ENCODE peak calls at places on chromosomes 6 and 20, in nine cellular contexts. P is cardiac fibroblast; A is ascending aorta; O is prostate gland; H is right lobe of liver; J is CD8-positive, alpha-beta T cell; K is tibial nerve; V is IMR-90; R is mammary epithelial cell. N is an unnamed sample.

GRCh38 chr6:135257641-135258405 is 76.7 kb downstream of the MYB start:
- DNase-seq in R (no peak), O (no peak), K (no peak), A (no peak), H (no peak), P (peak), V (no peak), J (no peak), N (no peak)

GRCh38 chr6:168962886-168963285 is 290.8 kb downstream of the THBS2 start:
- DNase-seq in O (no peak), P (peak), A (no peak), K (no peak), R (no peak), H (no peak), J (no peak), V (no peak), N (peak)

GRCh38 chr6:25329156-25329555 is 50.0 kb downstream of the CARMIL1 start:
- DNase-seq in R (no peak), H (no peak), K (no peak), O (no peak), J (no peak), P (no peak), V (no peak), A (no peak), N (no peak)

GRCh38 chr6:113856571-113857564 is at the start of gene MARCKS:
- DNase-seq in V (peak), J (no peak), K (peak), O (peak), P (peak), R (peak), H (peak), A (peak), N (peak)

GRCh38 chr20:37223053-37223452 is 38.6 kb downstream of the GHRH start:
- DNase-seq in K (peak), R (peak), P (peak), A (no peak), J (no peak), V (peak), O (no peak), H (no peak), N (peak)

GRCh38 chr6:57432919-57433684 is 115.7 kb downstream of the PRIM2 start:
- DNase-seq in H (no peak), A (no peak), V (no peak), K (no peak), R (no peak), O (no peak), P (peak), J (no peak), N (no peak)

GRCh38 chr20:10040070-10040970 is 5.5 kb downstream of the ANKEF1 start:
- DNase-seq in H (no peak), A (no peak), R (peak), K (no peak), P (peak), J (no peak), V (peak), O (no peak), N (peak)

GRCh38 chr6:9484091-9484490 is 930.8 kb downstream of the TFAP2A start:
- DNase-seq in P (peak), V (no peak), K (no peak), R (no peak), H (no peak), A (no peak), J (no peak), O (no peak), N (peak)

GRCh38 chr6:52390361-52390727 is 28.4 kb downstream of the PAQR8 start:
- DNase-seq in P (peak), K (no peak), R (peak), H (no peak), V (peak), O (peak), A (no peak), J (peak), N (peak)

GRCh38 chr6:149169761-149170359 is 147.7 kb upstream of the TAB2 start:
- DNase-seq in J (no peak), V (no peak), H (no peak), R (no peak), O (no peak), A (no peak), K (no peak), P (peak), N (peak)

GRCh38 chr20:18916886-18917785 is 103.6 kb downstream of the SCP2D1 start:
- DNase-seq in J (no peak), P (no peak), O (no peak), K (no peak), H (no peak), V (no peak), R (no peak), A (no peak), N (no peak)

GRCh38 chr6:56693988-56694387 is 51.3 kb upstream of the DST start:
- DNase-seq in R (no peak), K (no peak), H (no peak), A (no peak), O (no peak), J (no peak), V (no peak), P (no peak), N (peak)

GRCh38 chr6:73943401-73943800 is 247.4 kb downstream of the CD109 start:
- DNase-seq in H (no peak), O (no peak), A (no peak), R (no peak), V (no peak), P (no peak), K (no peak), J (no peak), N (no peak)

GRCh38 chr20:44748005-44748370 is 2.3 kb downstream of the KCNK15 start:
- DNase-seq in P (peak), J (no peak), R (no peak), H (no peak), A (no peak), V (no peak), K (peak), O (no peak), N (peak)

GRCh38 chr6:38436726-38437465 is 202.8 kb downstream of the BTBD9 start:
- DNase-seq in V (peak), K (no peak), A (no peak), P (peak), H (no peak), R (peak), J (no peak), O (no peak), N (peak)

GRCh38 chr20:16209826-16210365 is 363.4 kb downstream of the KIF16B start:
- DNase-seq in J (no peak), O (no peak), R (no peak), V (no peak), A (no peak), K (no peak), P (no peak), H (no peak), N (no peak)

GRCh38 chr6:14292119-14292518 is 174.5 kb downstream of the CD83 start:
- DNase-seq in J (no peak), K (no peak), H (no peak), A (no peak), V (no peak), P (no peak), O (no peak), R (peak), N (no peak)

GRCh38 chr20:62186887-62187866 is 4.3 kb downstream of the MTG2 start:
- DNase-seq in H (no peak), O (no peak), A (no peak), P (peak), V (peak), R (no peak), J (no peak), K (no peak), N (peak)

GRCh38 chr20:58340151-58340550 is 30.6 kb downstream of the RAB22A start:
- DNase-seq in A (no peak), P (no peak), K (no peak), H (no peak), V (no peak), J (no peak), O (no peak), R (no peak), N (no peak)

GRCh38 chr20:52193133-52193532 is 1.6 kb upstream of the ZFP64 start:
- DNase-seq in O (no peak), R (no peak), J (no peak), A (no peak), P (no peak), H (no peak), V (no peak), K (no peak), N (no peak)

GRCh38 chr6:161908872-161909271 is 635.0 kb upstream of the AGPAT4 start:
- DNase-seq in O (no peak), J (no peak), P (no peak), A (no peak), V (no peak), H (no peak), K (no peak), R (no peak), N (no peak)

GRCh38 chr6:30684386-30685156 is 1.9 kb downstream of the PPP1R18 start:
- DNase-seq in H (peak), O (no peak), V (peak), R (peak), J (peak), P (peak), A (no peak), K (peak), N (no peak)

GRCh38 chr20:56762829-56763228 is 133.7 kb downstream of the TFAP2C start:
- DNase-seq in P (no peak), V (no peak), A (no peak), H (no peak), R (peak), O (no peak), J (no peak), K (no peak), N (no peak)

GRCh38 chr20:49956689-49957443 is 20.7 kb downstream of the RNF114 start:
- DNase-seq in R (no peak), K (no peak), H (no peak), P (no peak), A (no peak), V (no peak), O (no peak), J (no peak), N (no peak)

GRCh38 chr6:83792846-83793245 is 60.3 kb upstream of the RIPPLY2 start:
- DNase-seq in V (no peak), O (no peak), P (no peak), H (no peak), K (no peak), R (no peak), A (no peak), J (no peak), N (no peak)

GRCh38 chr6:193773-194310 is 98.4 kb upstream of the DUSP22 start:
- DNase-seq in K (no peak), R (no peak), V (no peak), H (no peak), O (no peak), A (no peak), P (no peak), J (no peak), N (no peak)

GRCh38 chr6:29509239-29509638 is 21.5 kb upstream of the MAS1L start:
- DNase-seq in A (no peak), P (no peak), O (no peak), V (no peak), K (no peak), J (no peak), H (no peak), R (no peak), N (no peak)

GRCh38 chr6:83853178-83853967 is at the start of gene RIPPLY2:
- DNase-seq in J (no peak), H (no peak), O (peak), V (peak), P (peak), K (no peak), R (peak), A (no peak), N (peak)

GRCh38 chr6:135901776-135902524 is 50.4 kb downstream of the PDE7B start:
- DNase-seq in J (no peak), P (peak), V (peak), K (peak), A (no peak), H (peak), R (peak), O (no peak), N (peak)

GRCh38 chr6:82076855-82077254 is 170.7 kb downstream of the IBTK start:
- DNase-seq in H (no peak), A (no peak), K (no peak), V (no peak), J (no peak), R (no peak), O (no peak), P (peak), N (peak)

GRCh38 chr20:57928181-57928967 is 218.6 kb upstream of the PMEPA1 start:
- DNase-seq in R (peak), A (no peak), V (no peak), J (no peak), O (no peak), H (no peak), P (no peak), K (no peak), N (no peak)

GRCh38 chr6:72553531-72554202 is 68.2 kb upstream of the KCNQ5 start:
- DNase-seq in V (peak), R (peak), A (no peak), H (no peak), J (no peak), P (peak), O (no peak), K (no peak), N (peak)

GRCh38 chr6:153231048-153231635 is 100.1 kb upstream of the RGS17 start:
- DNase-seq in O (no peak), K (peak), P (peak), V (peak), J (no peak), A (no peak), R (peak), H (no peak), N (peak)

GRCh38 chr6:143581835-143582480 is 70.4 kb upstream of the FUCA2 start:
- DNase-seq in P (peak), V (peak), K (no peak), H (no peak), O (no peak), A (no peak), J (no peak), R (peak), N (peak)

DNA sequence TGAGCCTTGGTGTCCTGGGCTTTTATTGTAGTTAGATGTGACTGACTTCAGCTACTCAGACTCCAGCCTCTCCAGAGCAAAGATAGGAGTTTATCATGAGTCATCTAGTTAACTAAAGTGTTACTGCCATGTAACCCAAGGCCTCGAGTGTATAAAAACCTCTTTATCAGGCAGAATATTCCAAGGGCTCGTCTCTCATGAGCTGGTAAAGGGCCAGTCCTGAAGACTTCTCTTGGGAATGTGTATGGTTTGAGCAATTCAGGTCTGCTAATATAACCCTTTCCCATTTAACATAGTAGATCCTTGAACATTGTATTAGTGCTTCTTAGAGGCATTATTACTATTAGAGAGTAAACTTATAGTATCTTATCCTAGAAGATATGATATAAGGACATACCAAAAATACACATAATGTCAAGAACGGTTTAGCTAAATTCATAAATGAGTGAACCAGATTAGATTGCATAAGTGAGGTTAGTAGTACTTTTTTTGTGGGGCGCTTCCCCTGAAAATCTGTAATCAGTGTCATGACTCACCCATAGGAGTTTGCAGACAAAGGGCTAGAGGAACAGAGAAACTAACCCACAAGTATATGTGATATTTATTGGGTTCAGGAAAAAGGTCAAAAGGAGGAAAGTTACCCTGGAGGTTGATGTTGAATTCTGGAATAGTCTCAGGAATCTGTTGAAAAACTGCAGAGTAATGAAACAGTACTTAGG is 16.0 kb downstream of the DSE start:
- DNase-seq in A (no peak), V (peak), H (no peak), O (no peak), P (peak), K (no peak), R (peak), J (no peak), N (peak)
- H3K4me3 ChIP-seq in A (no peak), V (no peak), H (no peak), O (no peak), P (no peak), K (no peak), R (no peak), J (no peak), N (no peak)

GRCh38 chr20:35886537-35886936 is 67.8 kb downstream of the SCAND1 start:
- DNase-seq in O (no peak), J (no peak), P (no peak), H (no peak), V (no peak), A (no peak), R (no peak), K (no peak), N (no peak)

GRCh38 chr20:35883778-35884540 is 70.3 kb downstream of the SCAND1 start:
- DNase-seq in P (peak), A (peak), H (peak), V (peak), J (peak), R (peak), O (peak), K (peak), N (peak)

GRCh38 chr20:35885212-35885611 is 69.1 kb downstream of the SCAND1 start:
- DNase-seq in A (no peak), O (no peak), J (no peak), R (no peak), P (no peak), H (no peak), V (no peak), K (no peak), N (no peak)

GRCh38 chr20:35883341-35883777 is 70.9 kb downstream of the SCAND1 start:
- DNase-seq in R (no peak), H (no peak), P (peak), O (no peak), A (no peak), J (no peak), V (no peak), K (no peak), N (no peak)

DNA sequence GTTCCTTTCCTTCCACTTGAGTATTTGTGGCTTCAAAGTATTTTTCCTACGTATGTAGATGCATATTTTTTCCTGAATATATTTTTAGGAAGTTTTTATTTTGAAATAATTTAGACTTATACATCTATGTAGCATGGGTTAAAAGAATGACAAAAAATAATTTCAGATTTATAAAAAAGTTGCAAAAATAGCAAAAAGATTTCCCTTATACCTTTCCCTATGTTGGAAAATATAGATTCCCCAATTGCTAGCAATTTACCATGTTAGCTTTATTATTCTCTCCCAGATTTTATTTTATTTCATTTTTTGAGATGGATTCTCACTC is 69.8 kb downstream of the SCAND1 start:
- DNase-seq in J (no peak), V (no peak), R (no peak), P (no peak), O (no peak), K (no peak), H (no peak), A (no peak), N (no peak)
- TF ChIP-seq CTCF in J (no peak), V (no peak), R (no peak), P (no peak), O (peak), K (no peak), H (no peak), A (no peak), N (no peak)

DNA sequence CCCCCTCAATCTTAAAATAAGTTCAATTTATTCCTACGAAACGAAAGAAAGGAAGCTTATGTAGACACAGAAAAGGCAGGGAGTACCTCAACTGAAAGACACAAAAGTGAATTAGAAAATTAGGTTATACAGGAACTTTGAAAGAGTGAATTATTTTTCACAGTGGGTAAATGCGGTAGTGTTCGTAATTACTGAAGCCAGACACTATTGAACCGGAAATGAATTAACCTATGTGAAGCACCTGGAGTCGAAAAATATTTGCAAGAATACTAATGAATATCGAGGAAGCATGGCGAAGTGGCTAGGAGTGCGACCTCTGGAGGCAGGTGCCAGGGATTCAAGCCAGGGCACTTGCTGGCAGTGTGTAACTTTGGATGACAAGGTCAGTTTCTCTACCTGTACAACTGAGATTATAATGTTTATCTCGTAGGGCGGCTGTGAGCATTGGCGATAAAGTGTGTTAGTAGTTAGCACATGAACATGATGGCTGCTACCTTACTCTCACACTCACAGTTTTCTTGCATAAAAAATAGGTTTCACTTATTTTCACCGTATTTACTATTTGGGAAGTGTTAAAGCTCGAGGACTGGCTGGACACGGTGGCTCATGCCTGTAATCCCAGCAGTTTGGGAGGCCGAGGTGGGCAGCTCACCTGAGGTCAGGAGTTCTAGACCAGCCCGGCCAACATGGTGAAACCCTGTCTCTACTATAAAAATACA is 542 bp upstream of the SLC18B1 start:
- DNase-seq in J (peak), K (peak), V (peak), P (peak), R (peak), O (peak), A (no peak), H (peak), N (peak)
- H3K4me3 ChIP-seq in J (no peak), K (peak), V (peak), P (peak), R (peak), O (peak), A (peak), H (peak), N (peak)

GRCh38 chr6:6220718-6221117 is 99.7 kb downstream of the F13A1 start:
- DNase-seq in H (no peak), A (no peak), R (no peak), V (no peak), O (no peak), J (no peak), K (no peak), P (no peak), N (no peak)

GRCh38 chr6:6218246-6219085 is 102.0 kb downstream of the F13A1 start:
- DNase-seq in J (no peak), V (no peak), O (no peak), H (no peak), K (no peak), A (no peak), R (peak), P (peak), N (no peak)

GRCh38 chr6:6224933-6225486 is 95.5 kb downstream of the F13A1 start:
- DNase-seq in A (no peak), H (no peak), R (no peak), K (no peak), O (no peak), V (no peak), P (no peak), J (no peak), N (no peak)

GRCh38 chr6:6219716-6220115 is 100.7 kb downstream of the F13A1 start:
- DNase-seq in V (no peak), K (no peak), J (no peak), P (no peak), A (no peak), O (no peak), R (no peak), H (no peak), N (no peak)

DNA sequence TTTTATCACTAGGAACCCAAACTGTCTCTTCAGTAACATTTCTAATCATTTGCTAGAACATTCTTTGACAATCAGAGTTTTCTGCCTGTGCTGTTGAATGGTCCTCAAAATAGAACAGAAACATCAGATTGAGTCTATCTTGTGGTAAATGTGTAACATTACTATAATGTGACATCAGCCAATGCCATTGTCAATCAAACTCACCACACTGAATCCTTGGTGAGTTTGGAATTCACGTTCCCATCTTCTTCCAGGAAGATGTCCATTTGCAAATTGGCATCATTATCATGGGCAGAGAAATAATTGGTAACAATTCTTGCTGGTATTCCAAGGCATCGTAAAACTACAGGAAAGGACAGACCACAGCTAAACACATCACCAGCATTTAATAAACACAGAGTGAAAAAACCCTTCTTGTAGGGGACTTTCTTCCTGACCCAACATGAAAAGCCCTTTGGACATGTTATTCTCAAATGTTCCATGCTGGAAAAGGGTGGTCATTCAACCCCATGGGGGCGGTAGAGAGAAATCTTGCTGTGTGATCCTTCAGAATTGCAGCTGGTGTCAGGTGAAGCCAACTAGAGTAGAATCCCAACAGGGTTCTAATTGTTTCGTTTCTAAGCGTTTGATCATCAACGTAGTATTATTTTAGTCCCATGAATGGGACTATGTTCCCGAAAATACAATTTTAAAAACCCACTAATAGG is 98.5 kb downstream of the F13A1 start:
- DNase-seq in O (no peak), A (no peak), R (no peak), V (no peak), H (no peak), K (no peak), J (no peak), P (no peak), N (no peak)
- TF ChIP-seq CTCF in O (no peak), A (peak), R (peak), V (no peak), H (peak), K (no peak), J (no peak), P (no peak), N (no peak)